ENCODE peak calls at places on chromosomes 2 and 18, in four cellular contexts. One of them, this sample, is unnamed.

GRCh38 chr18:46622999-46623398 is 34.0 kb downstream of the LOXHD1 start:
- DNase-seq in HT-29: no peak
- DNase-seq in CD4-positive, CD25-positive, alpha-beta regulatory T cell: peak
- DNase-seq in esophagus squamous epithelium: no peak
- DNase-seq in this sample: peak

GRCh38 chr2:186576614-186577013 is 13.2 kb upstream of the ITGAV start:
- DNase-seq in esophagus squamous epithelium: no peak
- DNase-seq in CD4-positive, CD25-positive, alpha-beta regulatory T cell: no peak
- DNase-seq in HT-29: no peak
- DNase-seq in this sample: no peak

GRCh38 chr2:136714452-136714951 is 50.8 kb upstream of the THSD7B start:
- DNase-seq in esophagus squamous epithelium: no peak
- DNase-seq in HT-29: no peak
- DNase-seq in CD4-positive, CD25-positive, alpha-beta regulatory T cell: no peak
- DNase-seq in this sample: no peak

GRCh38 chr2:55087501-55087900 is 37.2 kb upstream of the RTN4 start:
- DNase-seq in CD4-positive, CD25-positive, alpha-beta regulatory T cell: no peak
- DNase-seq in HT-29: no peak
- DNase-seq in esophagus squamous epithelium: no peak
- DNase-seq in this sample: no peak

GRCh38 chr2:222272446-222273035 is 26.3 kb downstream of the PAX3 start:
- DNase-seq in esophagus squamous epithelium: no peak
- DNase-seq in HT-29: no peak
- DNase-seq in CD4-positive, CD25-positive, alpha-beta regulatory T cell: no peak
- DNase-seq in this sample: no peak

GRCh38 chr2:122239440-122239839 is 484.0 kb downstream of the TSN start:
- DNase-seq in CD4-positive, CD25-positive, alpha-beta regulatory T cell: no peak
- DNase-seq in esophagus squamous epithelium: no peak
- DNase-seq in HT-29: no peak
- DNase-seq in this sample: no peak

GRCh38 chr2:104236491-104236890 is 617.4 kb upstream of the POU3F3 start:
- DNase-seq in esophagus squamous epithelium: no peak
- DNase-seq in CD4-positive, CD25-positive, alpha-beta regulatory T cell: no peak
- DNase-seq in HT-29: peak
- DNase-seq in this sample: no peak

GRCh38 chr2:96267159-96267971 is 1.3 kb downstream of the CIAO1 start:
- DNase-seq in esophagus squamous epithelium: no peak
- DNase-seq in HT-29: peak
- DNase-seq in CD4-positive, CD25-positive, alpha-beta regulatory T cell: peak
- DNase-seq in this sample: peak

GRCh38 chr2:223008936-223009335 is 43.1 kb upstream of the KCNE4 start:
- DNase-seq in HT-29: no peak
- DNase-seq in CD4-positive, CD25-positive, alpha-beta regulatory T cell: no peak
- DNase-seq in esophagus squamous epithelium: no peak
- DNase-seq in this sample: no peak

GRCh38 chr2:216950547-216950946 is 90.7 kb upstream of the TNP1 start:
- DNase-seq in esophagus squamous epithelium: no peak
- DNase-seq in HT-29: no peak
- DNase-seq in CD4-positive, CD25-positive, alpha-beta regulatory T cell: no peak
- DNase-seq in this sample: no peak

GRCh38 chr2:32425719-32426141 is 68.9 kb downstream of the BIRC6 start:
- DNase-seq in HT-29: no peak
- DNase-seq in CD4-positive, CD25-positive, alpha-beta regulatory T cell: no peak
- DNase-seq in esophagus squamous epithelium: no peak
- DNase-seq in this sample: no peak

GRCh38 chr18:45551417-45551816 is 63.9 kb upstream of the SLC14A2 start:
- DNase-seq in CD4-positive, CD25-positive, alpha-beta regulatory T cell: no peak
- DNase-seq in esophagus squamous epithelium: no peak
- DNase-seq in HT-29: no peak
- DNase-seq in this sample: no peak

GRCh38 chr2:149223472-149224062 is 106.8 kb upstream of the LYPD6 start:
- DNase-seq in CD4-positive, CD25-positive, alpha-beta regulatory T cell: no peak
- DNase-seq in esophagus squamous epithelium: no peak
- DNase-seq in HT-29: no peak
- DNase-seq in this sample: no peak

GRCh38 chr2:24418166-24418843 is 58.0 kb upstream of the ITSN2 start:
- DNase-seq in HT-29: no peak
- DNase-seq in CD4-positive, CD25-positive, alpha-beta regulatory T cell: no peak
- DNase-seq in esophagus squamous epithelium: no peak
- DNase-seq in this sample: no peak

GRCh38 chr2:129819855-129820254 is 159.6 kb upstream of the RAB6C start:
- DNase-seq in esophagus squamous epithelium: no peak
- DNase-seq in CD4-positive, CD25-positive, alpha-beta regulatory T cell: no peak
- DNase-seq in HT-29: no peak
- DNase-seq in this sample: no peak

GRCh38 chr2:209451209-209451822 is 27.5 kb downstream of the MAP2 start:
- DNase-seq in CD4-positive, CD25-positive, alpha-beta regulatory T cell: no peak
- DNase-seq in HT-29: no peak
- DNase-seq in esophagus squamous epithelium: no peak
- DNase-seq in this sample: no peak

GRCh38 chr2:181573140-181573736 is 83.7 kb downstream of the CERKL start:
- DNase-seq in CD4-positive, CD25-positive, alpha-beta regulatory T cell: no peak
- DNase-seq in esophagus squamous epithelium: no peak
- DNase-seq in HT-29: peak
- DNase-seq in this sample: peak

GRCh38 chr2:158965731-158966130 is 2.7 kb upstream of the TANC1 start:
- DNase-seq in esophagus squamous epithelium: no peak
- DNase-seq in HT-29: no peak
- DNase-seq in CD4-positive, CD25-positive, alpha-beta regulatory T cell: no peak
- DNase-seq in this sample: no peak

GRCh38 chr2:238775591-238775990 is 72.3 kb upstream of the TWIST2 start:
- DNase-seq in CD4-positive, CD25-positive, alpha-beta regulatory T cell: no peak
- DNase-seq in esophagus squamous epithelium: no peak
- DNase-seq in HT-29: no peak
- DNase-seq in this sample: no peak

GRCh38 chr2:70901235-70902066 is 34.2 kb upstream of the ATP6V1B1 start:
- DNase-seq in CD4-positive, CD25-positive, alpha-beta regulatory T cell: no peak
- DNase-seq in esophagus squamous epithelium: no peak
- DNase-seq in HT-29: no peak
- DNase-seq in this sample: no peak